ENCODE peak calls at places on chromosomes 6 and 20, in seven cellular contexts. B is sigmoid colon; V is breast epithelium; X is aorta; U is IMR-90; H is upper lobe of right lung; M is CD8-positive, alpha-beta T cell. E is an unnamed sample.
A peak's percentile ranks its signal among the peaks of the same experiment; 100 is the strongest.

GRCh38 chr20:48463916-48464315 is 363.9 kb downstream of the PREX1 start:
- DNase-seq in B (peak; percentile 33), V (no peak), X (no peak), U (peak; percentile 63), H (no peak), M (no peak), E (no peak)

GRCh38 chr20:37145014-37145413 is 34.1 kb upstream of the RPN2 start:
- DNase-seq in B (no peak), V (no peak), X (no peak), U (peak; percentile 4), H (no peak), M (no peak), E (no peak)

GRCh38 chr6:105402090-105402980 is 547 bp downstream of the PREP start:
- DNase-seq in B (peak; percentile 65), V (no peak), X (no peak), U (peak; percentile 36), H (peak; percentile 62), M (peak; percentile 19), E (peak; percentile 65)

GRCh38 chr20:57467742-57468141 is 57.2 kb downstream of the CTCFL start:
- DNase-seq in B (peak; percentile 76), V (no peak), X (peak; percentile 42), U (no peak), H (peak; percentile 29), M (no peak), E (no peak)

GRCh38 chr20:23548408-23548807 is 19.9 kb downstream of the CST9L start:
- DNase-seq in B (no peak), V (no peak), X (no peak), U (no peak), H (no peak), M (no peak), E (no peak)

GRCh38 chr20:58078741-58079522 is 149.5 kb downstream of the ANKRD60 start:
- DNase-seq in B (no peak), V (no peak), X (no peak), U (no peak), H (no peak), M (no peak), E (no peak)

GRCh38 chr6:167510648-167511047 is 185.8 kb downstream of the TTLL2 start:
- DNase-seq in B (peak; percentile 25), V (no peak), X (peak; percentile 40), U (no peak), H (no peak), M (no peak), E (no peak)

GRCh38 chr6:170137911-170138910 is 152.7 kb downstream of the DLL1 start:
- DNase-seq in B (peak; percentile 56), V (peak; percentile 47), X (peak; percentile 54), U (no peak), H (peak; percentile 58), M (no peak), E (peak; percentile 11)

GRCh38 chr6:151288711-151289398 is 49.1 kb downstream of the AKAP12 start:
- DNase-seq in B (no peak), V (no peak), X (no peak), U (no peak), H (no peak), M (no peak), E (no peak)

GRCh38 chr6:109947001-109947400 is 31.1 kb upstream of the GPR6 start:
- DNase-seq in B (no peak), V (no peak), X (no peak), U (no peak), H (no peak), M (no peak), E (no peak)

GRCh38 chr20:37225146-37225545 is 36.5 kb downstream of the GHRH start:
- DNase-seq in B (no peak), V (no peak), X (no peak), U (no peak), H (no peak), M (no peak), E (no peak)

GRCh38 chr6:112010328-112010727 is 43.6 kb upstream of the CCN6 start:
- DNase-seq in B (no peak), V (no peak), X (no peak), U (no peak), H (no peak), M (no peak), E (no peak)

GRCh38 chr20:20366551-20366895 is 1.4 kb upstream of the INSM1 start:
- DNase-seq in B (no peak), V (no peak), X (no peak), U (no peak), H (no peak), M (no peak), E (no peak)

GRCh38 chr20:41746635-41747034 is 128.5 kb upstream of the CHD6 start:
- DNase-seq in B (no peak), V (no peak), X (no peak), U (no peak), H (no peak), M (no peak), E (no peak)

GRCh38 chr20:33680681-33681080 is 5.5 kb downstream of the E2F1 start:
- DNase-seq in B (no peak), V (no peak), X (no peak), U (peak; percentile 31), H (no peak), M (no peak), E (no peak)

GRCh38 chr6:2891768-2892170 is 11.3 kb downstream of the SERPINB9 start:
- DNase-seq in B (no peak), V (no peak), X (no peak), U (no peak), H (no peak), M (peak; percentile 65), E (peak; percentile 57)

DNA sequence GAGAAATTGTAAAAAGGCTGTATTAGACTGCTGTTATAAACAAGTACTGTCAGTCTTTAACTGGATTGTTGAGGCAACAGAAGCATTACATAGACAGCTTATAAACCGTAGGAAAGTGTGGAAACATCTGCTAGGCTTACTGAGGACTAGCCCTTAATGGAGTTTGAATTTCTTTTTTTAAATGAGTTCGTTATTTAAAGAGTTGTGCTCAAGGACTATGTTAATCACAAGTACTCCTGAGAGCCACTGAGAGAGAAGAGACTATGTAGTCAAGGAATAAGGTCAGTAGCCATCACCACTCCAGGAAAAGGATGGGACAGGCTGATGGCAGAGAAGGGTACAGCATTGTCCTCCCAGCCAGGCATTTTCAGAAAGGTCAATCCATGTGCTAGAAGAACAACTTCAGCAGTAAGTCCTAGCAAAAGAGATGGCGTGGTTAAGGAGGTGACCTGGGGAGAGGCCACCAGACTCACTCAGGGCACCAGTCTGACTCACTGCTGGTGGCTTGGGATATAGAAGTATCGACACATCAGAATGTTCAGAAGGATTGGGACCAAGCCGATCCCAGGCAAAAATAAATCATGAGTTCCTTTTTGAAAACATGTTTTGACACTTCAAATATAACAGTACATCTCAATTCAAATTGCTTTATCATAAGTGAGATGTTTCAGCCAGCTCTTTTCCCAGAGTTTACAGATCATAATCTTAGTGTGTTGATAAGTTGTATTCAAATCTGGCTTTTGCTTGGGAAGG is 6.4 kb downstream of the RPS12 start:
- DNase-seq in B (no peak), V (no peak), X (no peak), U (peak; percentile 52), H (no peak), M (no peak), E (no peak)
- H3K27ac ChIP-seq in B (peak overlapping the region; percentile 37), V (no peak overlapping the region), X (no peak overlapping the region), U (peak overlapping the region; percentile 42), H (no peak overlapping the region), M (no peak overlapping the region), E (no peak overlapping the region)

GRCh38 chr20:3922983-3923339 is 33.8 kb downstream of the PANK2 start:
- DNase-seq in B (no peak), V (no peak), X (peak; percentile 44), U (no peak), H (no peak), M (no peak), E (no peak)
- H3K36me3 ChIP-seq in B (peaks cover 25% of the 10 kb centered on the region), V (no peaks in the 10 kb centered on the region), X (peaks cover 2% of the 10 kb centered on the region), U (peaks cover 36% of the 10 kb centered on the region), H (peaks cover 70% of the 10 kb centered on the region), M (peaks cover 20% of the 10 kb centered on the region), E (no peaks in the 10 kb centered on the region)

GRCh38 chr6:13263669-13264068 is 64.7 kb downstream of the TBC1D7 start:
- DNase-seq in B (no peak), V (no peak), X (no peak), U (no peak), H (no peak), M (no peak), E (no peak)

GRCh38 chr6:13260116-13260598 is 68.2 kb downstream of the TBC1D7 start:
- DNase-seq in B (no peak), V (no peak), X (no peak), U (no peak), H (no peak), M (no peak), E (no peak)

GRCh38 chr6:13260831-13261230 is 67.5 kb downstream of the TBC1D7 start:
- DNase-seq in B (no peak), V (no peak), X (no peak), U (no peak), H (no peak), M (no peak), E (no peak)

GRCh38 chr6:13261464-13261994 is 66.8 kb downstream of the TBC1D7 start:
- DNase-seq in B (no peak), V (no peak), X (no peak), U (no peak), H (no peak), M (no peak), E (no peak)

DNA sequence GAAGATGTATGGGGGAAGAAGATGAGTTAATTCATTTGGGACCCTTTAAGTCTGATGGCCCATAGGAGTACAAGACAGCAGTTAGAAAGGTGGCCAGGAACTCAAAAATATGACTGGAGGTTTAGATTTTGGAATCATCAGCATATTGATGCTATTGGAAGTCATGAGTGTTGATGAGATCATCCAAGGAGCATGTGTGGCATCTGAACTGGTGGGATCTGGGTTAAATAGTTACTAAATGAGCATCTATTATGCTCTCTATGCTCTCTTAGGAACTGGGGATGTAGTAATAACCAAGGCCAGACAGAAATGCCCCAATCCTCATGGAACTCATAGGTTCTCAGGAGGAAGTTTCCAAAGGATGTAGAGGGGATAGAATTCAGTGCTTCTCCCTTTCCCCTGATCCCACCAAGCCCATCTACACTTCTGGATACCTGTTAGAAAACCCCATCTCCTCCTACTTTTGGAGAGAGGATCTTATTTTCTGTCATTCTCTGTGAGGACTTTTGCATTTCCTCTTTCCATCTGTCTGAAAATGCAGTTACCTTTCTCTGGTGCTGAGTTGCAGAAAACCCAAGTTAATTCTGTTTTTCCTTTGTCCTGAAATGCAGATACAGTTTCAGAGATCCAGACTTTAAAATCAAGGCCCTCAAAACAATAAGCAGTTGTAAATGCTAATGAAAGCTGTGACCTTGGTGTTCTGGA is 65.9 kb downstream of the TBC1D7 start:
- DNase-seq in B (no peak), V (no peak), X (no peak), U (no peak), H (no peak), M (no peak), E (no peak)
- H3K27ac ChIP-seq in B (no peak overlapping the region), V (no peak overlapping the region), X (no peak overlapping the region), U (no peak overlapping the region), H (no peak overlapping the region), M (no peak overlapping the region), E (no peak overlapping the region)

DNA sequence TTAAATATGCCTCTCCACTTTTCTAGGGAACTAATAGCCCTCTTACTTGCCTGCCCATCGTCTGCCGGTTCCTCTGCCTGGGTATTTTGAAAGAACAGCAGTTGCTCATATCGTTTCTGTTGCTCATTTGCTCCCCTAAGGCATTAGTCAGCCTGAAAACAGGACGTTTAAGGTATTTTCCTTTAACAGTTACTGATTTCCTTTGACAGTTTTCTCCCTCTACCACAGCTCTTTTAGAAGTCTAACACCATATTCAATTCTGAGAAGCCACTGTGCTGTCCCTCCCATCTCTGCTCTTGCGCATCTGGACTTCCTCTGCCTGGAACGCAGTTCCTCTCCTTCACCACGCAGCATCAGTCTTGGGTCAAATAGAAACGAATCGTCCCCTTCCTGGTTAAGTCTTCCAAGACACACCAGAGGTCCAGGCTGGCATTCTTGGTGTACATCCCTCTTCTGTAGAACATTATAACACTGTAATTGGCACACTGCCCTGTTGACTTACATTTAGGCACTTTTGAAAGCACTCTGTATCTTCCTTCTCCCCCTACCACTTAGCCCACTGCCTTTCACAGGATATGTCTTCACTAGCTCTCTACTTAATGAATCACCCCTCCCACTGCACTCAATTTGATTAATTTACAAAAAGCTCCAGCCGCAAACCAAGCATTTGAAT is 141.0 kb upstream of the CARMIL1 start:
- DNase-seq in B (peak; percentile 84), V (no peak), X (peak; percentile 75), U (peak; percentile 62), H (peak; percentile 65), M (peak; percentile 66), E (peak; percentile 85)
- H3K36me3 ChIP-seq in B (no peaks in the 10 kb centered on the region), V (no peaks in the 10 kb centered on the region), X (no peaks in the 10 kb centered on the region), U (no peaks in the 10 kb centered on the region), H (no peaks in the 10 kb centered on the region), M (no peaks in the 10 kb centered on the region), E (no peaks in the 10 kb centered on the region)

E was measured in Peyer's patch.